ENCODE peak calls at places on chromosome 10, in four cellular contexts. M, V, K and Q are unnamed samples.

GRCh38 chr10:69715156-69715898 is 85.3 kb downstream of the FAM241B start:
- DNase-seq in V (no peak), K (no peak), M (no peak), Q (no peak)

GRCh38 chr10:1295756-1296480 is 239.7 kb downstream of the WDR37 start:
- DNase-seq in M (no peak), V (no peak), K (no peak), Q (no peak)

GRCh38 chr10:25565570-25565969 is 368.5 kb upstream of the MYO3A start:
- DNase-seq in K (no peak), V (no peak), M (no peak), Q (no peak)

GRCh38 chr10:25417611-25418010 is 242.8 kb downstream of the GPR158 start:
- DNase-seq in V (no peak), M (no peak), K (no peak), Q (no peak)

GRCh38 chr10:85105614-85106013 is 777.2 kb downstream of the CCSER2 start:
- DNase-seq in M (no peak), K (no peak), V (no peak), Q (no peak)

GRCh38 chr10:79093658-79094411 is 25.1 kb downstream of the ZMIZ1 start:
- DNase-seq in K (peak), V (no peak), M (peak), Q (no peak)

GRCh38 chr10:49831352-49832040 is 69.4 kb upstream of the OGDHL start:
- DNase-seq in M (peak), V (no peak), K (no peak), Q (no peak)

GRCh38 chr10:30688456-30688855 is 58.9 kb upstream of the LYZL2 start:
- DNase-seq in K (no peak), V (no peak), M (no peak), Q (no peak)

GRCh38 chr10:129101232-129101980 is 365.6 kb upstream of the MGMT start:
- DNase-seq in V (no peak), M (no peak), K (no peak), Q (no peak)

GRCh38 chr10:70729763-70730357 is 55.3 kb downstream of the TBATA start:
- DNase-seq in M (no peak), V (no peak), K (peak), Q (no peak)

GRCh38 chr10:22340362-22341189 is 4.7 kb upstream of the SPAG6 start:
- DNase-seq in K (peak), V (no peak), M (peak), Q (no peak)

GRCh38 chr10:90804354-90804753 is 53.5 kb downstream of the HTR7 start:
- DNase-seq in V (no peak), M (no peak), K (no peak), Q (no peak)

GRCh38 chr10:59709472-59710125 is at the start of gene SLC16A9:
- DNase-seq in K (peak), M (peak), V (peak), Q (peak)

GRCh38 chr10:3424102-3424803 is 251.7 kb upstream of the PITRM1 start:
- DNase-seq in K (no peak), V (no peak), M (no peak), Q (peak)

GRCh38 chr10:91210435-91210834 is 10.0 kb upstream of the PCGF5 start:
- DNase-seq in V (no peak), M (no peak), K (peak), Q (no peak)

GRCh38 chr10:55311823-55312431 is 510.9 kb upstream of the PCDH15 start:
- DNase-seq in K (no peak), M (no peak), V (no peak), Q (no peak)

GRCh38 chr10:73965890-73966768 is 31.8 kb upstream of the VCL start:
- DNase-seq in V (no peak), K (peak), M (peak), Q (peak)

GRCh38 chr10:16947071-16947470 is 129.8 kb upstream of the RSU1 start:
- DNase-seq in M (no peak), V (no peak), K (no peak), Q (no peak)

GRCh38 chr10:381346-381745 is 246.1 kb downstream of the ZMYND11 start:
- DNase-seq in M (no peak), V (no peak), K (no peak), Q (no peak)

GRCh38 chr10:69328346-69328687 is 50.0 kb downstream of the HK1 start:
- DNase-seq in M (no peak), K (no peak), V (no peak), Q (no peak)

GRCh38 chr10:79444243-79445119 is 943 bp downstream of the ZCCHC24 start:
- DNase-seq in M (peak), K (peak), V (peak), Q (peak)

GRCh38 chr10:60487543-60487942 is 97.9 kb upstream of the ANK3 start:
- DNase-seq in M (no peak), V (no peak), K (no peak), Q (no peak)

GRCh38 chr10:80433134-80433533 is 21.0 kb upstream of the TSPAN14 start:
- DNase-seq in K (no peak), V (no peak), M (no peak), Q (no peak)

GRCh38 chr10:12590682-12591642 is 241.6 kb downstream of the CAMK1D start:
- DNase-seq in M (no peak), V (no peak), K (no peak), Q (no peak)

GRCh38 chr10:130519791-130520190 is 383.6 kb downstream of the GLRX3 start:
- DNase-seq in M (no peak), V (no peak), K (no peak), Q (no peak)

GRCh38 chr10:61175331-61175730 is 231.3 kb upstream of the RHOBTB1 start:
- DNase-seq in M (no peak), V (no peak), K (no peak), Q (no peak)

GRCh38 chr10:13074562-13075451 is 25.2 kb upstream of the OPTN start:
- DNase-seq in M (peak), V (peak), K (peak), Q (peak)

GRCh38 chr10:5959581-5960069 is 17.7 kb downstream of the IL15RA start:
- DNase-seq in V (no peak), K (peak), M (no peak), Q (no peak)

GRCh38 chr10:8800426-8800825 is 745.9 kb downstream of the GATA3 start:
- DNase-seq in M (no peak), V (no peak), K (no peak), Q (no peak)

GRCh38 chr10:36788152-36788551 is 337.2 kb upstream of the ANKRD30A start:
- DNase-seq in K (no peak), V (no peak), M (no peak), Q (no peak)

GRCh38 chr10:47449102-47449978 is 34.6 kb downstream of the ANXA8 start:
- DNase-seq in V (no peak), M (no peak), K (no peak), Q (no peak)

GRCh38 chr10:13526952-13527863 is 1.6 kb downstream of the BEND7 start:
- DNase-seq in M (no peak), K (no peak), V (no peak), Q (peak)

GRCh38 chr10:100182281-100182680 is 3.5 kb downstream of the ERLIN1 start:
- DNase-seq in V (no peak), K (no peak), M (no peak), Q (no peak)

GRCh38 chr10:10092581-10092980 is 925.1 kb upstream of the CELF2 start:
- DNase-seq in V (no peak), M (no peak), K (peak), Q (peak)

GRCh38 chr10:95694665-95695064 is 938 bp upstream of the TCTN3 start:
- DNase-seq in K (no peak), V (no peak), M (no peak), Q (no peak)

GRCh38 chr10:95698415-95698814 is 4.7 kb upstream of the TCTN3 start:
- DNase-seq in V (no peak), M (no peak), K (no peak), Q (no peak)

GRCh38 chr10:95697429-95697828 is 3.7 kb upstream of the TCTN3 start:
- DNase-seq in K (peak), V (no peak), M (no peak), Q (no peak)

GRCh38 chr10:95693331-95693667 is 428 bp downstream of the TCTN3 start:
- DNase-seq in V (no peak), M (no peak), K (no peak), Q (peak)

GRCh38 chr10:95693668-95694534 is at the start of gene TCTN3:
- DNase-seq in K (peak), M (peak), V (peak), Q (peak)
- TF ChIP-seq POLR2A in K (peak), M (peak), V (peak), Q (peak)

DNA sequence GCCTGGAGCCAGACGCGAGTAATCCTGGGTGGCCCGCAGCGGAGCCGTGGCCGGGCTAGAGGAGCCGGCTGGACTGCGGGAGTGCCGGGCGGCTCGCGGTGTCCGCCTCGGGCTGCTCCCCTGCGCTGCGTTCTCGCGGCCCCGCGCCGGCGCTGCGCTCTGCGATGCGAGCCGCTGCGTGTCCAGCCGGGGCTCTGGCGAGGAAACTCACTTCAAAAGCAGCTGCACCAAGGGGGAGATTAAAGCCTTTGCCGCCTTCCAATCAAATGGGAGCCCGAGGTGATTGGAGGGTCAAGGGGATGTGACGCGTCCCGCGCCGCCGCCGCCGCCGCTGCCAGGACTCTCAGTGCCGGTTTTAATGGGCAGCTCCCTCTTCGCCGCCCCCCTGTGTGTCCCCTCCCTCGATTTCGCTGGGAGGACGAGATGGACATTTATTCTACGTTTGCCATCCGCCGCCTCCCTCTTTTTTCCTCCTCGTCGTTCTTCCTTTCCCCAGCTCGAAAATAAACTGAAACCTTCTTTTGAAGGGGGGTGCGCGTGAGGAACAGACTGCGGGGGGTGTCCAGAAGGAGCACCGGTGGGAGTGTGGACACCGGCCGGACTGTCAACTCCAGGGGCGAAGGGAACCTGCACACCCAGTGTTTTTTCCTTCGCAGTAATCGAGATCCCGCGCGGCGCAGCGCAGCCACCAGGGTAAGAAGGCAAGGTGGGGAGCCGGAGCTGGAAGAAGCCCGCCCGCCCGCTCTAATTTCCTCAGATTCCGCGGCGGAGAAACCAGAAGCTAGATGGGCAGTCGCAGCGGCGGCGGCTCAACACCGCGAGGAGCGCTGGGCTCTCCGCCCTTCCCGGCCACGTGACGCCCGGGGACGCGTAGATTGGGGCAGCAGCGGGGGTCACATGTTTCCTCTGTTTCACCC is at the start of gene ZNF503:
- DNase-seq in V (peak), K (peak), M (peak), Q (peak)
- TF ChIP-seq POLR2A in V (no peak), K (peak), M (peak), Q (peak)

GRCh38 chr10:97640174-97640867 is at the start of gene PI4K2A:
- DNase-seq in K (peak), M (peak), V (peak), Q (peak)

GRCh38 chr10:97635577-97635976 is 2.3 kb upstream of the MORN4 start:
- DNase-seq in K (no peak), V (no peak), M (no peak), Q (no peak)

GRCh38 chr10:97643586-97643985 is 3.1 kb downstream of the PI4K2A start:
- DNase-seq in V (no peak), M (no peak), K (no peak), Q (no peak)

GRCh38 chr10:97644961-97645360 is 4.5 kb downstream of the PI4K2A start:
- DNase-seq in K (no peak), V (no peak), M (no peak), Q (no peak)

DNA sequence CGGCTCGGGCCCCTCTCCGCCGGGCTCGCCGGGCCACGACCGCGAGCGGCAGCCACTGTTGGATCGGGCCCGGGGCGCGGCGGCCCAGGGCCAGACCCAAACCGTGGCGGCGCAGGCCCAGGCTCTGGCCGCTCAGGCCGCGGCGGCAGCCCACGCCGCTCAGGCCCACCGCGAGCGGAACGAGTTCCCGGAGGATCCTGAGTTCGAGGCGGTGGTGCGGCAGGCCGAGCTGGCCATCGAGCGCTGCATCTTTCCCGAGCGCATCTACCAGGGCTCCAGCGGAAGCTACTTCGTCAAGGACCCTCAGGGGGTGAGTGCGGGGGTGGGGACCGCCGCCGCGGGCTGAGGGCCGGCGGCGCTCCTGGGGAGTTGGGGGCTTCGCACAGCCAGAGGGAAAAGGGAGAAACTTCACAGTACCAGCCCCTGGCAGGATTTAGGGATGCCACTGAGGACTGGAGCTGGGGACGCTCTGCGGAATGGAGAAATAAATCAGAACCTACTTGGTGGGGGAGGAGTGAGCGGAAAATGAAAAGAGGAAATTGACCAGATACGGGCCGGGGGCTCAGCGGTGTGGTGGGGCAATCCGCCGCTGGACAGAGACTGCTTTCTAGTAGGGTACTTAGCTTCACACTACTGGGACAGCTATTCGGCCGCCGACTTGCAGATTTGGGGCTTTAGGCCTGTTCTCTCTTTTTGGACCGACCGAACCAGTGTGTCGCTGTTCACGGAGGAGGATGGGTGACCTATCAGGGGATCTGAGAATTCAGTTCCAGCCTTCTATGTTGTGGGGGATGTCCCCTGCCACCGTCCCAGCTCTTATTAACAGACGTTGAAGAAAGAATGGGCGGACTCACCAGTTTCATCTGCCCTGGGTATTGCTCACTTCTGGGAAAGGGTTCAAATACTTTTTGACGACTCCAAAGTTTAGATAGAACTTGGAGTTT is 669 bp downstream of the PI4K2A start:
- DNase-seq in M (peak), V (peak), K (peak), Q (peak)
- TF ChIP-seq POLR2A in M (no peak), V (peak), K (no peak), Q (no peak)

GRCh38 chr10:110506448-110506847 is 8.7 kb downstream of the DUSP5 start:
- DNase-seq in M (no peak), V (no peak), K (no peak), Q (no peak)

GRCh38 chr10:110508806-110509544 is 11.3 kb downstream of the DUSP5 start:
- DNase-seq in V (no peak), K (no peak), M (no peak), Q (no peak)

GRCh38 chr10:110508389-110508788 is 10.7 kb downstream of the DUSP5 start:
- DNase-seq in V (no peak), K (no peak), M (no peak), Q (no peak)

GRCh38 chr10:110505130-110505815 is 7.6 kb downstream of the DUSP5 start:
- DNase-seq in V (no peak), M (no peak), K (no peak), Q (no peak)

GRCh38 chr10:110507303-110507702 is 9.6 kb downstream of the DUSP5 start:
- DNase-seq in M (no peak), V (no peak), K (no peak), Q (no peak)
- TF ChIP-seq POLR2A in M (no peak), V (no peak), K (no peak), Q (no peak)

DNA sequence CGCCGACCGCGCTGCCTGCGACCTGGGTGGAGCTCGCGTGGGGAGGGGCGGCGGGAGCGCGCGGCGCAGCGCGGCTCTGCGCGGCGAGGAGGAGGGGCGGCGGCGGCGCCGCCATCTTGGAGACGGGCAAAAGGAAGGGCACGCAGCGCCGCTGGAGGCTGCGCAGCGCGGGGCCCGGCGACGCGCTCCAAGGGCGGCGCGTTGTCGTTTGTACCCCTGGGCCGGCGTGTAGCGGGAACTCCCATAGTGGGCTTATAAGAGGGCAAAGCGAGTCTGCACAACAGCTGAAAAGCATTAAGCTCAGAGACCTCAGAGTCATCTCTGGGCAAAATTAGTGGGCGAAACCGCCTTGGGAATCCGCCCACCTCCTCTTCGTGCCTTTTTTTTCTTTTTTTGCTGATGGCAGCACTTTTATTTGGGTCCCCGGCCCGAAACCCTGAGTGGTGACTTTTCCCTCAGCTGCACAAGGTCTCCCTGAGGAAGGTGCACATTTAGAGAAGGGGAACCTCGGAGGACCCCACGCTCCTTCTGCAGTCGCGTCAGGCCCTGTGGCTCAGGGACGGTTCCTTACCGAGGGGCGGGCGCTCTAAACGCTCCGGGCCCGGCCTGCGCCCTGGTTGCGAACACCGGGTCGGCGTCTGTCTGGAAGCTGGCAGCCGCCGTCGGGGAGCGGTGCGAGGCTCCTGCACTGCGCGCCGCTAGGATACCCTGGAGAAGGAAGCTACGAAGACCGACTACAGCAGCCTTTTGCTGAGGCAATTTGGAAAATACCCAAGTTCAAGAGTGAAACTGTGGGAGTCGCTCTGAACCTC is 423 bp upstream of the MCMBP start:
- DNase-seq in M (peak), V (peak), K (peak), Q (peak)
- TF ChIP-seq POLR2A in M (no peak), V (peak), K (no peak), Q (peak)